ENCODE peak calls at places on chromosome 9, in eight cellular contexts. R is stimulated activated naive CD8-positive, alpha-beta T cell treated with anti-CD3 and anti-CD28 coated beads, Interleukin-15, amount 100 ng/mL, for 72 hours; B is fibroblast of the aortic adventitia; M is NCI-H510A treated with DMSO at 0.1 percent for 48 hours; K is fibroblast of mammary gland; X is stimulated activated CD8-positive, alpha-beta memory T cell treated with anti-CD3 and anti-CD28 coated beads, Interleukin-15, amount 100 ng/mL, for 1 hour; D is NCI-H345; Y is substantia nigra. J is an unnamed sample.
A peak's percentile ranks its signal among the peaks of the same experiment; 100 is the strongest.

GRCh38 chr9:133996531-133997520 is 4.7 kb upstream of the VAV2 start:
- DNase-seq in R (no peak), B (no peak), M (no peak), K (peak; percentile 33), X (no peak), D (no peak), Y (no peak), J (no peak)

GRCh38 chr9:98899399-98900056 is 44.2 kb upstream of the COL15A1 start:
- DNase-seq in R (no peak), B (peak; percentile 82), M (no peak), K (peak; percentile 91), X (no peak), D (no peak), Y (no peak), J (no peak)

GRCh38 chr9:133955821-133956411 is 36.2 kb downstream of the VAV2 start:
- DNase-seq in R (peak; percentile 24), B (peak; percentile 15), M (no peak), K (no peak), X (no peak), D (no peak), Y (no peak), J (peak; percentile 90)

GRCh38 chr9:8053501-8053900 is 253.9 kb upstream of the DMAC1 start:
- DNase-seq in R (no peak), B (no peak), M (no peak), K (no peak), X (no peak), D (no peak), Y (no peak), J (no peak)

GRCh38 chr9:87141124-87141523 is 193.8 kb upstream of the GAS1 start:
- DNase-seq in R (no peak), B (no peak), M (no peak), K (no peak), X (no peak), D (no peak), Y (no peak), J (no peak)

GRCh38 chr9:83396813-83397212 is 141.4 kb downstream of the FRMD3 start:
- DNase-seq in R (no peak), B (no peak), M (no peak), K (no peak), X (no peak), D (no peak), Y (no peak), J (no peak)

GRCh38 chr9:95626885-95627558 is 110.3 kb upstream of the PTCH1 start:
- DNase-seq in R (peak; percentile 13), B (no peak), M (no peak), K (no peak), X (no peak), D (no peak), Y (no peak), J (no peak)

GRCh38 chr9:137160716-137161557 is 8.9 kb downstream of the LRRC26 start:
- DNase-seq in R (no peak), B (no peak), M (peak; percentile 32), K (no peak), X (no peak), D (peak; percentile 74), Y (no peak), J (no peak)

GRCh38 chr9:136988872-136989271 is 3.4 kb upstream of the PAXX start:
- DNase-seq in R (no peak), B (no peak), M (no peak), K (no peak), X (no peak), D (no peak), Y (no peak), J (no peak)

GRCh38 chr9:133534346-133535284 is at the start of gene ADAMTSL2:
- DNase-seq in R (peak; percentile 32), B (peak; percentile 45), M (peak; percentile 57), K (peak; percentile 50), X (peak; percentile 11), D (peak; percentile 67), Y (peak; percentile 48), J (no peak)

GRCh38 chr9:14318934-14319513 is 5.1 kb upstream of the NFIB start:
- DNase-seq in R (no peak), B (peak; percentile 57), M (no peak), K (no peak), X (no peak), D (peak; percentile 50), Y (no peak), J (no peak)

GRCh38 chr9:17367035-17367434 is 211.8 kb upstream of the SH3GL2 start:
- DNase-seq in R (no peak), B (no peak), M (no peak), K (no peak), X (no peak), D (no peak), Y (no peak), J (no peak)

GRCh38 chr9:119195521-119195920 is 173.7 kb downstream of the BRINP1 start:
- DNase-seq in R (no peak), B (no peak), M (no peak), K (no peak), X (no peak), D (no peak), Y (no peak), J (no peak)

GRCh38 chr9:22049411-22049810 is 40.3 kb upstream of the CDKN2B start:
- DNase-seq in R (no peak), B (peak; percentile 59), M (no peak), K (peak; percentile 76), X (no peak), D (no peak), Y (no peak), J (no peak)

GRCh38 chr9:133035669-133036068 is 4.9 kb downstream of the GTF3C5 start:
- DNase-seq in R (no peak), B (no peak), M (no peak), K (no peak), X (no peak), D (no peak), Y (no peak), J (no peak)

GRCh38 chr9:34600908-34601307 is 11.0 kb downstream of the RPP25L start:
- DNase-seq in R (no peak), B (no peak), M (no peak), K (no peak), X (no peak), D (no peak), Y (no peak), J (no peak)

GRCh38 chr9:116269250-116269649 is 115.7 kb downstream of the PAPPA start:
- DNase-seq in R (no peak), B (peak; percentile 33), M (no peak), K (no peak), X (no peak), D (no peak), Y (no peak), J (no peak)

GRCh38 chr9:135989722-135990467 is 28.7 kb upstream of the UBAC1 start:
- DNase-seq in R (peak; percentile 25), B (no peak), M (peak; percentile 48), K (no peak), X (no peak), D (peak; percentile 63), Y (peak; percentile 26), J (no peak)

GRCh38 chr9:135714242-135715055 is 12.5 kb downstream of the KCNT1 start:
- DNase-seq in R (no peak), B (no peak), M (no peak), K (no peak), X (no peak), D (no peak), Y (no peak), J (no peak)

GRCh38 chr9:136089697-136090045 is 5.4 kb downstream of the NACC2 start:
- DNase-seq in R (no peak), B (peak; percentile 71), M (no peak), K (peak; percentile 58), X (no peak), D (no peak), Y (no peak), J (no peak)

GRCh38 chr9:129875181-129875611 is 39.9 kb downstream of the USP20 start:
- DNase-seq in R (no peak), B (no peak), M (no peak), K (no peak), X (no peak), D (no peak), Y (no peak), J (no peak)

GRCh38 chr9:14466429-14466818 is 152.5 kb upstream of the NFIB start:
- DNase-seq in R (no peak), B (no peak), M (no peak), K (no peak), X (no peak), D (no peak), Y (no peak), J (no peak)

GRCh38 chr9:126327016-126327749 is 554 bp downstream of the MVB12B start:
- DNase-seq in R (peak; percentile 44), B (no peak), M (peak; percentile 34), K (no peak), X (no peak), D (peak; percentile 17), Y (peak; percentile 62), J (no peak)

GRCh38 chr9:133005957-133006356 is 24.8 kb upstream of the GTF3C5 start:
- DNase-seq in R (no peak), B (no peak), M (no peak), K (no peak), X (no peak), D (no peak), Y (no peak), J (no peak)

GRCh38 chr9:129664664-129665007 is 811 bp upstream of the PRRX2 start:
- DNase-seq in R (no peak), B (no peak), M (no peak), K (no peak), X (no peak), D (no peak), Y (no peak), J (no peak)

GRCh38 chr9:1759901-1760300 is 255.2 kb upstream of the SMARCA2 start:
- DNase-seq in R (no peak), B (no peak), M (no peak), K (no peak), X (no peak), D (no peak), Y (no peak), J (no peak)

GRCh38 chr9:34985311-34985899 is 4.1 kb upstream of the DNAJB5 start:
- DNase-seq in R (peak; percentile 52), B (peak; percentile 75), M (peak; percentile 22), K (peak; percentile 71), X (peak; percentile 40), D (peak; percentile 62), Y (peak; percentile 33), J (no peak)

GRCh38 chr9:69885474-69885929 is 64.9 kb downstream of the CFAP95 start:
- DNase-seq in R (no peak), B (peak; percentile 86), M (no peak), K (no peak), X (no peak), D (no peak), Y (no peak), J (no peak)

GRCh38 chr9:19087601-19088000 is 15.1 kb downstream of the HAUS6 start:
- DNase-seq in R (no peak), B (peak; percentile 9), M (no peak), K (peak; percentile 81), X (no peak), D (no peak), Y (no peak), J (no peak)

GRCh38 chr9:130995399-130995941 is 13.5 kb upstream of the LAMC3 start:
- DNase-seq in R (no peak), B (peak; percentile 58), M (no peak), K (peak; percentile 54), X (no peak), D (no peak), Y (peak; percentile 13), J (no peak)

GRCh38 chr9:124411514-124412227 is 3.6 kb downstream of the PSMB7 start:
- DNase-seq in R (no peak), B (peak; percentile 83), M (no peak), K (peak; percentile 91), X (no peak), D (no peak), Y (no peak), J (no peak)

GRCh38 chr9:85260288-85260687 is 481.5 kb downstream of the AGTPBP1 start:
- DNase-seq in R (no peak), B (no peak), M (no peak), K (no peak), X (no peak), D (no peak), Y (no peak), J (no peak)

GRCh38 chr9:107334103-107334776 is 51.2 kb downstream of the RAD23B start:
- DNase-seq in R (no peak), B (no peak), M (no peak), K (no peak), X (no peak), D (no peak), Y (no peak), J (no peak)

GRCh38 chr9:115209601-115210306 is 91.8 kb upstream of the TNC start:
- DNase-seq in R (no peak), B (peak; percentile 22), M (no peak), K (peak; percentile 27), X (no peak), D (no peak), Y (no peak), J (no peak)

J was measured in GM12891.